ENCODE peak calls at places on chromosome 21, in seven cellular contexts. P, G, L, C, F, T and W are unnamed samples.

GRCh38 chr21:45950740-45951515 is 30.6 kb upstream of the COL6A1 start:
- DNase-seq in G (no peak), C (no peak), L (no peak), P (peak; percentile 43), T (no peak), F (no peak), W (peak; percentile 71)

GRCh38 chr21:34908424-34909055 is 140.6 kb downstream of the RUNX1 start:
- DNase-seq in T (no peak), L (no peak), P (no peak), C (no peak), G (no peak), F (no peak), W (no peak)

GRCh38 chr21:36661511-36662309 is 37.2 kb upstream of the SIM2 start:
- DNase-seq in G (no peak), L (no peak), T (peak; percentile 23), P (peak; percentile 1), C (no peak), F (peak; percentile 4), W (peak; percentile 18)

GRCh38 chr21:45427331-45428271 is 22.6 kb downstream of the COL18A1 start:
- DNase-seq in P (no peak), T (peak; percentile 74), F (no peak), C (no peak), G (no peak), L (peak; percentile 98), W (peak; percentile 99)

GRCh38 chr21:35508389-35508888 is 459.3 kb upstream of the RUNX1 start:
- DNase-seq in T (no peak), L (peak; percentile 10), G (peak; percentile 23), P (no peak), F (peak; percentile 34), C (no peak), W (peak; percentile 60)

GRCh38 chr21:41426656-41427311 is 745 bp downstream of the MX1 start:
- DNase-seq in G (no peak), F (no peak), T (no peak), L (no peak), P (no peak), C (no peak), W (no peak)

GRCh38 chr21:17427157-17427556 is 85.7 kb upstream of the CXADR start:
- DNase-seq in G (no peak), T (no peak), F (peak; percentile 72), C (no peak), L (no peak), P (no peak), W (no peak)

GRCh38 chr21:34844033-34844923 is 175.5 kb downstream of the CLIC6 start:
- DNase-seq in G (peak; percentile 64), L (peak; percentile 23), C (no peak), F (no peak), P (no peak), T (no peak), W (peak; percentile 14)

GRCh38 chr21:35594905-35595304 is 465.4 kb downstream of the SETD4 start:
- DNase-seq in T (no peak), F (no peak), G (no peak), C (no peak), L (no peak), P (no peak), W (no peak)

GRCh38 chr21:39538453-39539042 is 74.2 kb upstream of the B3GALT5 start:
- DNase-seq in F (no peak), T (no peak), P (no peak), C (no peak), G (no peak), L (no peak), W (no peak)

GRCh38 chr21:35861656-35862055 is 198.7 kb downstream of the SETD4 start:
- DNase-seq in G (no peak), P (peak; percentile 87), T (no peak), F (no peak), C (no peak), L (no peak), W (peak; percentile 33)

GRCh38 chr21:44984792-44985440 is 45.1 kb downstream of the SLX9 start:
- DNase-seq in P (no peak), F (no peak), C (no peak), G (no peak), T (no peak), L (no peak), W (no peak)